ENCODE peak calls at places on chromosomes 3 and 15, in four cellular contexts. One of them, this sample, is unnamed.
A peak's percentile ranks its signal among the peaks of the same experiment; 100 is the strongest.

GRCh38 chr15:100809151-100809550 is 70.5 kb upstream of the ALDH1A3 start:
- DNase-seq in kidney: no peak
- DNase-seq in right lobe of liver: no peak
- DNase-seq in activated CD8-positive, alpha-beta memory T cell treated with anti-CD3 and anti-CD28 coated beads for 48 hours: no peak
- DNase-seq in this sample: no peak

GRCh38 chr3:47455806-47456452 is 19.8 kb downstream of the SCAP start:
- DNase-seq in kidney: no peak
- DNase-seq in right lobe of liver: no peak
- DNase-seq in activated CD8-positive, alpha-beta memory T cell treated with anti-CD3 and anti-CD28 coated beads for 48 hours: no peak
- DNase-seq in this sample: no peak

GRCh38 chr3:67790043-67790442 is 135.6 kb upstream of the SUCLG2 start:
- DNase-seq in kidney: no peak
- DNase-seq in right lobe of liver: peak; percentile 25
- DNase-seq in activated CD8-positive, alpha-beta memory T cell treated with anti-CD3 and anti-CD28 coated beads for 48 hours: peak; percentile 28
- DNase-seq in this sample: no peak

GRCh38 chr3:97935842-97936241 is 36.4 kb downstream of the RIOX2 start:
- DNase-seq in kidney: no peak
- DNase-seq in right lobe of liver: no peak
- DNase-seq in activated CD8-positive, alpha-beta memory T cell treated with anti-CD3 and anti-CD28 coated beads for 48 hours: no peak
- DNase-seq in this sample: no peak

GRCh38 chr3:15040844-15041243 is 24.3 kb downstream of the MRPS25 start:
- DNase-seq in kidney: no peak
- DNase-seq in right lobe of liver: no peak
- DNase-seq in activated CD8-positive, alpha-beta memory T cell treated with anti-CD3 and anti-CD28 coated beads for 48 hours: no peak
- DNase-seq in this sample: no peak

GRCh38 chr3:45647148-45647619 is 42.0 kb upstream of the SACM1L start:
- DNase-seq in kidney: no peak
- DNase-seq in right lobe of liver: no peak
- DNase-seq in activated CD8-positive, alpha-beta memory T cell treated with anti-CD3 and anti-CD28 coated beads for 48 hours: no peak
- DNase-seq in this sample: no peak

GRCh38 chr3:177665122-177665808 is 468.0 kb upstream of the TBL1XR1 start:
- DNase-seq in kidney: no peak
- DNase-seq in right lobe of liver: no peak
- DNase-seq in activated CD8-positive, alpha-beta memory T cell treated with anti-CD3 and anti-CD28 coated beads for 48 hours: no peak
- DNase-seq in this sample: no peak

GRCh38 chr15:66912441-66912840 is 153.0 kb upstream of the SMAD3 start:
- DNase-seq in kidney: no peak
- DNase-seq in right lobe of liver: no peak
- DNase-seq in activated CD8-positive, alpha-beta memory T cell treated with anti-CD3 and anti-CD28 coated beads for 48 hours: no peak
- DNase-seq in this sample: no peak

GRCh38 chr3:113521981-113522380 is 7.0 kb upstream of the SPICE1 start:
- DNase-seq in kidney: no peak
- DNase-seq in right lobe of liver: no peak
- DNase-seq in activated CD8-positive, alpha-beta memory T cell treated with anti-CD3 and anti-CD28 coated beads for 48 hours: no peak
- DNase-seq in this sample: no peak

GRCh38 chr3:53282581-53282980 is 26.8 kb upstream of the TKT start:
- DNase-seq in kidney: no peak
- DNase-seq in right lobe of liver: no peak
- DNase-seq in activated CD8-positive, alpha-beta memory T cell treated with anti-CD3 and anti-CD28 coated beads for 48 hours: no peak
- DNase-seq in this sample: no peak

GRCh38 chr3:18425641-18426403 is 683 bp upstream of the SATB1 start:
- DNase-seq in kidney: peak; percentile 88
- DNase-seq in right lobe of liver: peak; percentile 73
- DNase-seq in activated CD8-positive, alpha-beta memory T cell treated with anti-CD3 and anti-CD28 coated beads for 48 hours: peak; percentile 53
- DNase-seq in this sample: peak; percentile 35

GRCh38 chr3:71586810-71587242 is 3.3 kb upstream of the FOXP1 start:
- DNase-seq in kidney: no peak
- DNase-seq in right lobe of liver: no peak
- DNase-seq in activated CD8-positive, alpha-beta memory T cell treated with anti-CD3 and anti-CD28 coated beads for 48 hours: no peak
- DNase-seq in this sample: no peak

GRCh38 chr3:189457201-189457607 is 174.0 kb upstream of the TP63 start:
- DNase-seq in kidney: peak; percentile 10
- DNase-seq in right lobe of liver: no peak
- DNase-seq in activated CD8-positive, alpha-beta memory T cell treated with anti-CD3 and anti-CD28 coated beads for 48 hours: no peak
- DNase-seq in this sample: no peak

GRCh38 chr3:14352002-14352627 is 50.3 kb upstream of the SLC6A6 start:
- DNase-seq in kidney: peak; percentile 54
- DNase-seq in right lobe of liver: no peak
- DNase-seq in activated CD8-positive, alpha-beta memory T cell treated with anti-CD3 and anti-CD28 coated beads for 48 hours: no peak
- DNase-seq in this sample: no peak

GRCh38 chr15:92683511-92683834 is 27.9 kb upstream of the FAM174B start:
- DNase-seq in kidney: no peak
- DNase-seq in right lobe of liver: peak; percentile 46
- DNase-seq in activated CD8-positive, alpha-beta memory T cell treated with anti-CD3 and anti-CD28 coated beads for 48 hours: no peak
- DNase-seq in this sample: no peak

GRCh38 chr15:70063992-70064379 is 33.7 kb downstream of the TLE3 start:
- DNase-seq in kidney: no peak
- DNase-seq in right lobe of liver: no peak
- DNase-seq in activated CD8-positive, alpha-beta memory T cell treated with anti-CD3 and anti-CD28 coated beads for 48 hours: no peak
- DNase-seq in this sample: peak; percentile 42

GRCh38 chr3:157582634-157582968 is 79.4 kb upstream of the VEPH1 start:
- DNase-seq in kidney: no peak
- DNase-seq in right lobe of liver: no peak
- DNase-seq in activated CD8-positive, alpha-beta memory T cell treated with anti-CD3 and anti-CD28 coated beads for 48 hours: no peak
- DNase-seq in this sample: no peak

GRCh38 chr3:47669026-47669749 is 90.5 kb upstream of the CSPG5 start:
- DNase-seq in kidney: no peak
- DNase-seq in right lobe of liver: no peak
- DNase-seq in activated CD8-positive, alpha-beta memory T cell treated with anti-CD3 and anti-CD28 coated beads for 48 hours: no peak
- DNase-seq in this sample: no peak

GRCh38 chr3:187669675-187670504 is at the start of gene SST:
- DNase-seq in kidney: peak; percentile 67
- DNase-seq in right lobe of liver: peak; percentile 43
- DNase-seq in activated CD8-positive, alpha-beta memory T cell treated with anti-CD3 and anti-CD28 coated beads for 48 hours: no peak
- DNase-seq in this sample: peak; percentile 82

GRCh38 chr15:71221417-71221816 is 106.1 kb downstream of the THSD4 start:
- DNase-seq in kidney: no peak
- DNase-seq in right lobe of liver: no peak
- DNase-seq in activated CD8-positive, alpha-beta memory T cell treated with anti-CD3 and anti-CD28 coated beads for 48 hours: no peak
- DNase-seq in this sample: no peak

GRCh38 chr3:131038326-131038725 is 11.6 kb downstream of the NEK11 start:
- DNase-seq in kidney: no peak
- DNase-seq in right lobe of liver: no peak
- DNase-seq in activated CD8-positive, alpha-beta memory T cell treated with anti-CD3 and anti-CD28 coated beads for 48 hours: no peak
- DNase-seq in this sample: no peak

GRCh38 chr15:85725019-85725418 is 69.7 kb downstream of the KLHL25 start:
- DNase-seq in kidney: no peak
- DNase-seq in right lobe of liver: no peak
- DNase-seq in activated CD8-positive, alpha-beta memory T cell treated with anti-CD3 and anti-CD28 coated beads for 48 hours: no peak
- DNase-seq in this sample: no peak

GRCh38 chr3:116647955-116648354 is 61.6 kb upstream of the TUSC7 start:
- DNase-seq in kidney: no peak
- DNase-seq in right lobe of liver: no peak
- DNase-seq in activated CD8-positive, alpha-beta memory T cell treated with anti-CD3 and anti-CD28 coated beads for 48 hours: no peak
- DNase-seq in this sample: no peak

GRCh38 chr3:1037631-1038030 is 55.2 kb upstream of the CNTN6 start:
- DNase-seq in kidney: no peak
- DNase-seq in right lobe of liver: no peak
- DNase-seq in activated CD8-positive, alpha-beta memory T cell treated with anti-CD3 and anti-CD28 coated beads for 48 hours: no peak
- DNase-seq in this sample: no peak

GRCh38 chr15:101528108-101528916 is 38.8 kb upstream of the PCSK6 start:
- DNase-seq in kidney: peak; percentile 83
- DNase-seq in right lobe of liver: peak; percentile 85
- DNase-seq in activated CD8-positive, alpha-beta memory T cell treated with anti-CD3 and anti-CD28 coated beads for 48 hours: no peak
- DNase-seq in this sample: no peak